ENCODE peak calls at places on chromosomes 4 and X, in four cellular contexts. I is astrocyte, A is endodermal cell, W is cardiac fibroblast. B is an unnamed sample.

GRCh38 chr4:4694296-4694772 is 152.5 kb upstream of the STX18 start:
- DNase-seq in I (no peak), A (peak; percentile 86), W (peak; percentile 31), B (no peak)

GRCh38 chr4:105550641-105551040 is 1.8 kb upstream of the ARHGEF38 start:
- DNase-seq in I (no peak), A (no peak), W (no peak), B (no peak)

GRCh38 chr4:15779336-15779735 is 1.2 kb downstream of the CD38 start:
- DNase-seq in I (peak; percentile 42), A (peak; percentile 75), W (peak; percentile 78), B (peak; percentile 32)

GRCh38 chr4:90889171-90889570 is 762.0 kb downstream of the CCSER1 start:
- DNase-seq in I (no peak), A (no peak), W (no peak), B (no peak)

GRCh38 chr4:38605181-38605764 is 58.7 kb upstream of the KLF3 start:
- DNase-seq in I (no peak), A (no peak), W (no peak), B (no peak)

GRCh38 chrX:71846429-71846828 is 64.2 kb upstream of the NHSL2 start:
- DNase-seq in I (peak; percentile 72), A (no peak), W (no peak), B (no peak)

GRCh38 chrX:13120017-13120416 is 75.6 kb upstream of the FAM9C start:
- DNase-seq in I (peak; percentile 64), A (no peak), W (peak; percentile 76), B (no peak)

GRCh38 chr4:7070729-7071511 is 3.1 kb upstream of the GRPEL1 start:
- DNase-seq in I (peak; percentile 22), A (peak; percentile 98), W (peak; percentile 75), B (peak; percentile 87)

GRCh38 chr4:5030152-5030668 is 11.0 kb upstream of the CYTL1 start:
- DNase-seq in I (no peak), A (no peak), W (no peak), B (no peak)

GRCh38 chr4:73576366-73576765 is 43.9 kb downstream of the RASSF6 start:
- DNase-seq in I (peak; percentile 26), A (no peak), W (peak; percentile 47), B (no peak)

GRCh38 chr4:74284074-74284473 is 24.2 kb upstream of the EPGN start:
- DNase-seq in I (peak; percentile 86), A (no peak), W (peak; percentile 45), B (no peak)

GRCh38 chrX:134737061-134737460 is 78.8 kb upstream of the PLAC1 start:
- DNase-seq in I (peak; percentile 14), A (no peak), W (peak; percentile 29), B (no peak)

GRCh38 chr4:16627999-16628398 is 270.4 kb downstream of the LDB2 start:
- DNase-seq in I (peak; percentile 96), A (no peak), W (peak; percentile 94), B (no peak)

GRCh38 chr4:97590266-97590665 is 553.0 kb downstream of the STPG2 start:
- DNase-seq in I (no peak), A (no peak), W (no peak), B (no peak)

GRCh38 chr4:15665738-15666365 is 10.7 kb upstream of the FBXL5 start:
- DNase-seq in I (peak; percentile 45), A (no peak), W (peak; percentile 61), B (no peak)

GRCh38 chr4:134126161-134126560 is 75.4 kb downstream of the PABPC4L start:
- DNase-seq in I (no peak), A (no peak), W (no peak), B (no peak)

GRCh38 chr4:173370130-173370476 is 651 bp upstream of the SAP30 start:
- DNase-seq in I (no peak), A (no peak), W (no peak), B (peak; percentile 52)

GRCh38 chr4:1579834-1580686 is 104.1 kb downstream of the FAM53A start:
- DNase-seq in I (peak; percentile 43), A (peak; percentile 100), W (no peak), B (peak; percentile 93)

GRCh38 chrX:38799995-38800394 is 1.3 kb upstream of the MID1IP1 start:
- DNase-seq in I (no peak), A (no peak), W (no peak), B (no peak)

GRCh38 chrX:103338663-103339062 is 8.6 kb downstream of the TCEAL7 start:
- DNase-seq in I (no peak), A (no peak), W (no peak), B (no peak)

GRCh38 chrX:70262952-70263567 is 3.1 kb upstream of the P2RY4 start:
- DNase-seq in I (peak; percentile 8), A (peak; percentile 90), W (peak; percentile 43), B (peak; percentile 56)

GRCh38 chrX:37834937-37835336 is 12.4 kb downstream of the DYNLT3 start:
- DNase-seq in I (no peak), A (no peak), W (no peak), B (no peak)

GRCh38 chr4:86891785-86892638 is at the start of gene C4orf36:
- DNase-seq in I (peak; percentile 31), A (peak; percentile 94), W (peak; percentile 41), B (peak; percentile 74)

GRCh38 chr4:14028862-14029261 is 401.3 kb upstream of the BOD1L1 start:
- DNase-seq in I (no peak), A (no peak), W (no peak), B (no peak)

GRCh38 chrX:50812995-50813842 is 775 bp downstream of the SHROOM4 start:
- DNase-seq in I (peak; percentile 41), A (peak; percentile 82), W (peak; percentile 58), B (peak; percentile 60)

DNA sequence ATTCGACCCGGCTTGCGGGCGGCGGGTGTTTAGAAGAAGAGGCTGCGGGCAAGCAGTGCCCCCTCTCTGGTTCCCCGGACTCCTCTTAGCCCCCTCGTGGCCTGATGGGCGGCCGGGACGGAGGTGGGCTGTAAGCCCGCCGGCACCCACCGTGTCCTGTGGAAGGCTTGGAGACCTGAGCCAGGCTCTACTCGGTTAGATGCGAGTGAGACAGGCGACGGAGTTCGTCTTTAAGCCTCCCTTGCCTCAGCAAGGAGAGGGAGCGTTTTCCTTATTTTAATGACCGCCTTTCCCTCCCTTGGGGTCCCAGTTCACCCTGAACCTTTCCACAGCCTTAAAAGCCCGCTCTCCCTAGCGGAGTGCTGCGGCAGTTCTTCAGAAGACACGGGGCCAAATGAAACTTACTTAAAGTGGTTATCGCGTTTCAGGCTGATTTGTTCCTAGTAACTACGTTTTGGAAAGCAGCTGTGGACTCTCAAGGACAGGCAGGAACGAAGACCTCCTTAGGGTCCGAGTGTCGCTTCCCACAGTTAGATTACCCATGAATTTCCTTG is 970 bp downstream of the SLITRK2 start:
- DNase-seq in I (no peak), A (no peak), W (no peak), B (peak; percentile 19)
- TF ChIP-seq CTCF in I (no peak), A (peak; percentile 31), W (no peak), B (no peak)

DNA sequence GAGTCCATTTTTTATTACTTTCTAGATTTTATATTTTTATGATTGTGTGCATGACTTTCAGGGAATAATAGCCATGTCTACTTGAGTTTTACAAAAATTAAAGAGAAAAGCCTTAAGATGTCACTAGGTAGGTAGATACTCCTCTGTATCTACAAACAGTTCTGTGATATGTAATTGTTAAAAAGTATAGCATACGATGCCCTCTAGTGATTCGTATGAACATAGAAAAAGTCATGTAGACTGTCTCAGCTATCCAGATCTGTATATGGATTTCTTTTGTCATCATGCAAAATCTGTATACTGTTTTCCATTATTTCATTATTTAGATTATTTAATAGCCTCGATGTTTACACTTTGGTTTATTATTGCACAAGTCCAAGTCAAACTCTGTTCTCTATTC is 856.6 kb downstream of the CENPC start:
- DNase-seq in I (peak; percentile 38), A (no peak), W (peak; percentile 68), B (no peak)
- TF ChIP-seq CTCF in I (peak; percentile 26), A (peak; percentile 52), W (peak; percentile 21), B (no peak)

GRCh38 chr4:184994010-184994622 is 24.2 kb upstream of the HELT start:
- DNase-seq in I (no peak), A (no peak), W (no peak), B (no peak)

GRCh38 chr4:184994623-184995010 is 23.7 kb upstream of the HELT start:
- DNase-seq in I (no peak), A (no peak), W (no peak), B (no peak)

GRCh38 chr4:184991860-184992259 is 26.4 kb upstream of the HELT start:
- DNase-seq in I (no peak), A (no peak), W (no peak), B (no peak)

GRCh38 chr4:184992422-184992821 is 25.9 kb upstream of the HELT start:
- DNase-seq in I (no peak), A (no peak), W (no peak), B (no peak)

DNA sequence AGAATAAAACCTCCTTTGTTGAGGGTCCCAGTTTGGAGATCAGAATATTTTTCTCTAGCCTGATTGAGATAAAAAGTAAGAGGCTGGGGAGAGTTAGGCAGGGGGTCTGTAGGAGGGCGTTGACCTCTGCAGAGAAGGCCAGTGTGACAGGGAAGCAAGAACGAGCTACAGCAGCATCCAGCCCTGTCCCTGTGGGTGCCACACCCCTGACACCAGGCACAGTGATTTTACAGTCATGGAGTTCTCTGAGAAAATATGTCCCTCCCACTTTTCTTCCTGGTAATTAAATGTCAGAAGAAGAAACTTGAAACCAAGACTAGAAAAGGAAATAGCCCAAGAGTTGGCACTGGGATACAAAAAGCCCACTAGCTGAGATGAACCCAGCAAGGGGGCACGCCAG is 25.0 kb upstream of the HELT start:
- DNase-seq in I (no peak), A (no peak), W (no peak), B (no peak)
- TF ChIP-seq CTCF in I (no peak), A (no peak), W (no peak), B (no peak)

GRCh38 chr4:89871211-89871610 is 23.4 kb upstream of the MMRN1 start:
- DNase-seq in I (no peak), A (no peak), W (no peak), B (no peak)
- TF ChIP-seq CTCF in I (no peak), A (no peak), W (no peak), B (no peak)

DNA sequence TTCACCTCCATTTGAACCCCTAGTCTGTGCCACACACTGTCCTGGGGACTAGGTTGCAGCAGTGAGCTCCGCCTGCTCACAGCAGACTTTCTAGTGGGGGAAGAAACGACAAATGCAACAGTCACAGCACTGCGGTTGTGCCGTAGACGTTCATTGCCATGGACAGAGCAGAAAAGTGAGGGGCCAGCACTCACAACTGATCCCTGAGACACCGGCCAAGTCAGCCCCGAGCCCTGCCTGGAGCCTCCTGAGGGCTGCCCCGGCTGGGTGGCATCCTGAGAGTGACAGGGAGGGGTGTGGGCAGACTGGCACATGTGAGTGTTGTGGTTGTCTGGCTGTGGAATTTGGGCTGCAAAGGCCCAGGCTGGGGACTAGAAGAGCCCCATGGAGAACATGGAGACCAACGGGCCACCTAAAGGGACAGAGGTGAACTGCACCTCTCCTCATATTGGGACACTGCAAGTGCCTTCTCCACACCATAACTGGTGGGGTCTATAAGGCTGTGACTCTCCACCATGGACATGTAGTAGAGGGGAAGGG is 4.6 kb downstream of the DUSP9 start:
- DNase-seq in I (no peak), A (peak; percentile 67), W (no peak), B (no peak)
- TF ChIP-seq CTCF in I (no peak), A (peak; percentile 62), W (peak; percentile 29), B (peak; percentile 32)

GRCh38 chr4:121200795-121201472 is 36.8 kb upstream of the TNIP3 start:
- DNase-seq in I (no peak), A (no peak), W (no peak), B (no peak)

GRCh38 chr4:121198261-121198660 is 34.1 kb upstream of the TNIP3 start:
- DNase-seq in I (no peak), A (no peak), W (no peak), B (no peak)

GRCh38 chr4:121195649-121196048 is 31.5 kb upstream of the TNIP3 start:
- DNase-seq in I (no peak), A (no peak), W (no peak), B (no peak)

GRCh38 chr4:121199742-121200561 is 35.8 kb upstream of the TNIP3 start:
- DNase-seq in I (no peak), A (no peak), W (no peak), B (no peak)
- TF ChIP-seq CTCF in I (no peak), A (peak; percentile 20), W (no peak), B (no peak)

B was measured in nephron progenitor cell.